ENCODE peak calls at places on chromosomes 7 and 10, in six cellular contexts. G is fibroblast of mammary gland, P is activated gamma-delta T cell, A is NAMALWA, B is endodermal cell, V is GM12891. K is an unnamed sample.
A peak's percentile ranks its signal among the peaks of the same experiment; 100 is the strongest.

GRCh38 chr7:38211940-38212339 is 33.9 kb downstream of the STARD3NL start:
- DNase-seq in P (no peak), G (no peak), A (no peak), V (no peak), B (no peak), K (no peak)

GRCh38 chr10:14820010-14820774 is 17.6 kb downstream of the CDNF start:
- DNase-seq in V (no peak), B (no peak), A (no peak), P (no peak), G (peak; percentile 85), K (no peak)

GRCh38 chr10:46250898-46251856 is 35.6 kb upstream of the ANTXRL start:
- DNase-seq in A (no peak), B (no peak), V (no peak), G (no peak), P (no peak), K (no peak)

GRCh38 chr10:12208460-12208859 is 12.5 kb downstream of the CDC123 start:
- DNase-seq in V (no peak), A (no peak), P (no peak), B (no peak), G (no peak), K (no peak)

GRCh38 chr7:128137096-128137655 is 103.9 kb upstream of the LEP start:
- DNase-seq in A (no peak), G (peak; percentile 44), B (no peak), P (no peak), V (no peak), K (no peak)

GRCh38 chr10:77936697-77937567 is 10.4 kb upstream of the DLG5 start:
- DNase-seq in G (no peak), V (no peak), P (no peak), A (no peak), B (peak; percentile 57), K (no peak)

GRCh38 chr10:35783305-35783838 is 141.3 kb upstream of the FZD8 start:
- DNase-seq in B (no peak), P (no peak), V (no peak), G (peak; percentile 27), A (no peak), K (no peak)

GRCh38 chr10:119104653-119105024 is 726 bp downstream of the DENND10 start:
- DNase-seq in P (no peak), G (no peak), V (no peak), A (peak; percentile 33), B (peak; percentile 68), K (no peak)

GRCh38 chr7:69256634-69257081 is 341.6 kb upstream of the AUTS2 start:
- DNase-seq in P (no peak), V (no peak), B (no peak), A (no peak), G (no peak), K (no peak)

GRCh38 chr10:30037620-30038336 is 21.6 kb downstream of the JCAD start:
- DNase-seq in G (no peak), V (no peak), A (no peak), P (no peak), B (no peak), K (no peak)

GRCh38 chr7:81025360-81025759 is 106.5 kb upstream of the SEMA3C start:
- DNase-seq in B (no peak), G (no peak), A (no peak), P (no peak), V (no peak), K (no peak)

GRCh38 chr7:133837248-133837647 is 289.9 kb upstream of the LRGUK start:
- DNase-seq in A (no peak), G (no peak), P (no peak), V (no peak), B (no peak), K (no peak)

GRCh38 chr7:126723966-126724544 is 528.7 kb downstream of the GRM8 start:
- DNase-seq in G (no peak), P (no peak), V (no peak), A (no peak), B (no peak), K (no peak)

GRCh38 chr10:14004536-14004935 is 326.2 kb downstream of the FRMD4A start:
- DNase-seq in B (no peak), G (peak; percentile 35), V (no peak), P (no peak), A (no peak), K (no peak)

GRCh38 chr10:79404231-79404609 is 41.2 kb downstream of the ZCCHC24 start:
- DNase-seq in B (peak; percentile 81), A (no peak), P (no peak), G (peak; percentile 90), V (no peak), K (no peak)

GRCh38 chr10:88849224-88849623 is 2.4 kb downstream of the ANKRD22 start:
- DNase-seq in V (no peak), G (peak; percentile 66), P (no peak), B (no peak), A (no peak), K (no peak)

GRCh38 chr7:20330797-20331230 is at the start of gene ITGB8:
- DNase-seq in B (peak; percentile 89), A (no peak), V (peak; percentile 23), G (no peak), P (no peak), K (no peak)

GRCh38 chr7:155490697-155491628 is 33.0 kb downstream of the EN2 start:
- DNase-seq in A (no peak), G (peak; percentile 16), B (peak; percentile 77), P (no peak), V (peak; percentile 78), K (peak; percentile 75)

GRCh38 chr7:44286618-44287487 is 38.5 kb downstream of the CAMK2B start:
- DNase-seq in V (no peak), P (no peak), A (no peak), B (peak; percentile 28), G (no peak), K (no peak)

GRCh38 chr7:5345171-5345570 is 62.4 kb downstream of the SLC29A4 start:
- DNase-seq in V (no peak), A (no peak), B (peak; percentile 18), P (no peak), G (no peak), K (no peak)

GRCh38 chr10:30420266-30420665 is 13.7 kb upstream of the MAP3K8 start:
- DNase-seq in P (no peak), G (no peak), A (no peak), V (no peak), B (no peak), K (peak; percentile 49)

GRCh38 chr10:7070950-7071349 is 339.9 kb downstream of the SFMBT2 start:
- DNase-seq in A (peak; percentile 8), G (no peak), B (no peak), P (no peak), V (no peak), K (no peak)

GRCh38 chr10:24462889-24463552 is 254.1 kb downstream of the KIAA1217 start:
- DNase-seq in B (no peak), A (no peak), V (no peak), P (no peak), G (peak; percentile 54), K (no peak)

GRCh38 chr7:128268233-128268632 is 27.2 kb downstream of the LEP start:
- DNase-seq in V (no peak), B (no peak), G (no peak), A (no peak), P (no peak), K (no peak)

GRCh38 chr7:130394421-130395188 is 14.3 kb downstream of the CPA1 start:
- DNase-seq in B (no peak), A (peak; percentile 12), P (no peak), V (no peak), G (no peak), K (no peak)

GRCh38 chr7:135447783-135448182 is 62.1 kb downstream of the CNOT4 start:
- DNase-seq in G (peak; percentile 3), A (no peak), P (no peak), B (no peak), V (no peak), K (no peak)

GRCh38 chr10:69086131-69086530 is 1.8 kb upstream of the SRGN start:
- DNase-seq in A (no peak), G (peak; percentile 33), P (no peak), B (no peak), V (no peak), K (no peak)

GRCh38 chr7:17109017-17109416 is 189.4 kb upstream of the AHR start:
- DNase-seq in B (no peak), G (peak; percentile 55), P (no peak), V (no peak), A (no peak), K (no peak)

GRCh38 chr7:41817386-41817785 is 114.5 kb upstream of the INHBA start:
- DNase-seq in B (no peak), P (no peak), V (no peak), G (peak; percentile 70), A (no peak), K (no peak)

GRCh38 chr10:6458814-6459213 is 121.3 kb downstream of the PRKCQ start:
- DNase-seq in B (no peak), P (no peak), A (no peak), G (no peak), V (no peak), K (no peak)

GRCh38 chr10:101778781-101779543 is 3.0 kb upstream of the FGF8 start:
- DNase-seq in V (no peak), B (peak; percentile 95), A (no peak), G (peak; percentile 30), P (no peak), K (peak; percentile 73)

GRCh38 chr10:1648648-1649047 is 88.7 kb downstream of the ADARB2 start:
- DNase-seq in A (no peak), G (no peak), B (peak; percentile 29), V (no peak), P (no peak), K (peak; percentile 54)

GRCh38 chr7:78863248-78863647 is 590.2 kb downstream of the MAGI2 start:
- DNase-seq in V (no peak), B (peak; percentile 38), G (no peak), A (no peak), P (no peak), K (no peak)

GRCh38 chr10:58570307-58570723 is 57.6 kb downstream of the BICC1 start:
- DNase-seq in B (no peak), G (peak; percentile 81), P (no peak), V (no peak), A (no peak), K (no peak)

GRCh38 chr10:12465385-12466136 is 116.2 kb downstream of the CAMK1D start:
- DNase-seq in B (no peak), A (no peak), P (no peak), V (no peak), G (no peak), K (no peak)

GRCh38 chr7:66847879-66848810 is 72.9 kb upstream of the TMEM248 start:
- DNase-seq in G (peak; percentile 74), P (no peak), B (peak; percentile 73), V (no peak), A (no peak), K (no peak)

GRCh38 chr10:129532838-129533237 is 65.8 kb downstream of the MGMT start:
- DNase-seq in B (no peak), P (no peak), G (no peak), A (no peak), V (no peak), K (no peak)

GRCh38 chr10:116665541-116666125 is 44.9 kb downstream of the PNLIPRP2 start:
- DNase-seq in B (no peak), V (no peak), G (peak; percentile 15), A (no peak), P (no peak), K (no peak)

K was measured in GM13976.